ENCODE peak calls at places on chromosomes 6 and 20, in five cellular contexts. P, Z, B, O and C are unnamed samples.

GRCh38 chr6:111558690-111559192 is 46.9 kb downstream of the TRAF3IP2 start:
- DNase-seq in B (no peak), P (no peak), O (no peak), Z (no peak), C (no peak)

GRCh38 chr6:133286765-133287164 is 45.6 kb downstream of the EYA4 start:
- DNase-seq in Z (peak; percentile 23), P (no peak), B (no peak), O (no peak), C (no peak)

GRCh38 chr20:3093861-3094361 is 9.4 kb upstream of the AVP start:
- DNase-seq in P (no peak), O (peak; percentile 59), B (no peak), Z (no peak), C (no peak)

GRCh38 chr20:40494238-40494637 is 194.8 kb downstream of the MAFB start:
- DNase-seq in Z (no peak), O (no peak), P (no peak), B (no peak), C (no peak)

GRCh38 chr6:24228681-24229255 is 102.8 kb downstream of the NRSN1 start:
- DNase-seq in Z (no peak), B (peak; percentile 8), O (no peak), P (no peak), C (no peak)

GRCh38 chr20:41175201-41175651 is 37.9 kb downstream of the PLCG1 start:
- DNase-seq in O (no peak), B (no peak), Z (no peak), P (no peak), C (no peak)

GRCh38 chr6:22906091-22906549 is 336.8 kb downstream of the HDGFL1 start:
- DNase-seq in Z (no peak), O (no peak), B (peak; percentile 42), P (no peak), C (no peak)

GRCh38 chr20:61178431-61179080 is 73.5 kb upstream of the CDH4 start:
- DNase-seq in B (no peak), P (no peak), O (no peak), Z (no peak), C (peak; percentile 20)

GRCh38 chr6:169792306-169793015 is 41.0 kb downstream of the ERMARD start:
- DNase-seq in P (no peak), Z (no peak), B (no peak), O (no peak), C (no peak)

GRCh38 chr6:34855463-34855862 is 32.4 kb downstream of the TAF11 start:
- DNase-seq in P (no peak), O (no peak), B (no peak), Z (no peak), C (no peak)

GRCh38 chr20:37251836-37252477 is 9.7 kb downstream of the GHRH start:
- DNase-seq in P (no peak), Z (peak; percentile 43), O (no peak), B (no peak), C (no peak)

GRCh38 chr6:21666200-21666671 is 72.7 kb downstream of the SOX4 start:
- DNase-seq in P (no peak), B (no peak), Z (peak; percentile 44), O (no peak), C (peak; percentile 47)

GRCh38 chr20:57896563-57896962 is 186.7 kb upstream of the PMEPA1 start:
- DNase-seq in Z (no peak), B (no peak), P (no peak), O (no peak), C (no peak)

GRCh38 chr6:48757661-48758060 is 646.7 kb upstream of the PTCHD4 start:
- DNase-seq in B (peak; percentile 79), P (peak; percentile 54), O (no peak), Z (no peak), C (no peak)

GRCh38 chr6:70221025-70221714 is 81.7 kb downstream of the COL9A1 start:
- DNase-seq in B (no peak), P (no peak), Z (peak; percentile 12), O (no peak), C (peak; percentile 22)

GRCh38 chr6:113833537-113833936 is 23.6 kb upstream of the MARCKS start:
- DNase-seq in O (no peak), Z (no peak), P (no peak), B (peak; percentile 64), C (no peak)

GRCh38 chr6:36326351-36326995 is 10.2 kb downstream of the BNIP5 start:
- DNase-seq in B (no peak), Z (no peak), P (no peak), O (no peak), C (peak; percentile 44)

GRCh38 chr20:62350098-62350628 is 16.9 kb downstream of the LAMA5 start:
- DNase-seq in Z (no peak), P (peak; percentile 97), O (no peak), B (peak; percentile 94), C (no peak)

GRCh38 chr6:111661541-111662041 is 55.9 kb upstream of the TRAF3IP2 start:
- DNase-seq in O (no peak), B (no peak), Z (no peak), P (no peak), C (peak; percentile 46)

GRCh38 chr6:36374956-36375355 is 12.5 kb downstream of the ETV7 start:
- DNase-seq in Z (no peak), P (no peak), O (no peak), B (no peak), C (no peak)

GRCh38 chr6:31736768-31737314 is 511 bp upstream of the CLIC1 start:
- DNase-seq in O (no peak), Z (no peak), P (no peak), B (no peak), C (no peak)

GRCh38 chr6:31739639-31740396 is at the start of gene MSH5:
- DNase-seq in Z (peak; percentile 90), P (peak; percentile 98), B (peak; percentile 99), O (peak; percentile 92), C (peak; percentile 95)

GRCh38 chr6:31736026-31736767 is at the start of gene CLIC1:
- DNase-seq in B (peak; percentile 83), O (peak; percentile 76), Z (peak; percentile 73), P (peak; percentile 79), C (peak; percentile 71)

GRCh38 chr6:31737315-31738047 is 1.2 kb upstream of the CLIC1 start:
- DNase-seq in Z (peak; percentile 55), O (no peak), B (no peak), P (no peak), C (peak; percentile 54)

GRCh38 chr6:31738048-31738979 is 1.5 kb upstream of the MSH5 start:
- DNase-seq in P (peak; percentile 78), O (peak; percentile 62), Z (no peak), B (peak; percentile 79), C (no peak)
- TF ChIP-seq CTCF in P (peak; percentile 22), O (no peak), Z (no peak), B (peak; percentile 40), C (no peak)

GRCh38 chr6:1477432-1478090 is 88.2 kb downstream of the FOXF2 start:
- DNase-seq in B (peak; percentile 30), Z (no peak), O (no peak), P (peak; percentile 37), C (no peak)
- TF ChIP-seq CTCF in B (peak; percentile 4), Z (no peak), O (no peak), P (no peak), C (no peak)

GRCh38 chr6:160996316-160996715 is 4.7 kb downstream of the MAP3K4 start:
- DNase-seq in B (peak; percentile 73), Z (no peak), O (no peak), P (peak; percentile 45), C (no peak)

GRCh38 chr6:160991411-160992322 is at the start of gene MAP3K4:
- DNase-seq in P (peak; percentile 59), O (peak; percentile 81), Z (peak; percentile 89), B (peak; percentile 81), C (peak; percentile 88)

GRCh38 chr6:160990847-160991410 is 640 bp upstream of the MAP3K4 start:
- DNase-seq in O (no peak), B (no peak), Z (no peak), P (no peak), C (no peak)

GRCh38 chr6:160995271-160995670 is 3.7 kb downstream of the MAP3K4 start:
- DNase-seq in O (no peak), P (no peak), B (peak; percentile 21), Z (no peak), C (no peak)

DNA sequence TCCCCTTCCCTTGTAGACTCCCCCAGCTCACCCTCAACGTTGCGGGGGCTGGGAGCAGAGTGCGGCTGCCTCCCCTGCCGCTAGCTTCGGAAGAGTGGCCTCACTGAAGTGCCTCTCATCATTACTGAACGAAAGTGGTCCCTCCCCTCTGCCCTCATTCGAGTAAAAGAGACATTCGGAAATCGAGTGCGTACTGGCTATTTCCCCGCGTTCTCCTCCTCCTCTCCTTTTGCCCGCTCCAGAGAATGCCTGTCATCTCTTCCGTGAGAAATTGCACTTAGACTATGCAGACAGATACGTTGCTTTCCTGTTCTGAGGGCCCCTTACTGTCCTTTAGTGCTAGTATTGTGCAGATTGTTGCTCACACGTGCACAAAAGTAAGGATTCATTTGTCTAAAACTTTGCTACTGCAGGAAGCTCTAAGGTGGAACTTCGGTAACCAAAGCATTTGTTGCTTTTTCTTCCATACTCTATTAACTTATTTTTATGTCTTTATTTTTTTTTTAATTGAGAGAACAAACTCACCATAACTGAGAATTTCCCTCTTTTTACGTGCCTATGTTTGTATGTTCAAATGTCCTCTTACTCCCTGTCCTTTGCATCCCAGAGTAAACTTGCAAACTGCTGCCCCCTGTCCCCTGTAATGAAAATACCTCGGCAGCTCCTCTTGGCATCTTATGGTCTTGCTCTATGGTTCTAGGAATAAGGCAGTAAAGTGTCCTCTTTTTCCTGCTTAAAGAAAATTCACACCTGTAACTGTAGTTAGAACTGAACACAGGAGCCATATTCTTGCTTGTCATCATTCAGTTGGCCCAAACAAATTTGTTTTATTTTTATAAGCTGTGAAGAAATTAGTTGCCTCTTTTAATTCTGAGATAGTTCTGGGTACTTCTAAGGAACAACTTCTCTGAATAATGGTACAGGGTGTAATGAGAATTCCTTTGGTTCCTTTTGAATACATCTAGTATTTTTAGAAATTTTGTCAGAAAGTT is 1.1 kb downstream of the MAP3K4 start:
- DNase-seq in B (peak; percentile 65), Z (peak; percentile 49), P (no peak), O (peak; percentile 28), C (peak; percentile 31)
- TF ChIP-seq CTCF in B (peak; percentile 80), Z (no peak), P (peak; percentile 61), O (peak; percentile 49), C (peak; percentile 57)

GRCh38 chr6:46377209-46377608 is 114.0 kb downstream of the RCAN2 start:
- DNase-seq in O (no peak), B (no peak), Z (no peak), P (no peak), C (no peak)

GRCh38 chr6:46380152-46380807 is 111.0 kb downstream of the RCAN2 start:
- DNase-seq in B (no peak), O (no peak), Z (no peak), P (no peak), C (no peak)

GRCh38 chr6:46378161-46378881 is 112.9 kb downstream of the RCAN2 start:
- DNase-seq in Z (no peak), B (no peak), P (no peak), O (no peak), C (no peak)

GRCh38 chr6:46381057-46381456 is 110.2 kb downstream of the RCAN2 start:
- DNase-seq in P (no peak), Z (no peak), B (no peak), O (no peak), C (no peak)

DNA sequence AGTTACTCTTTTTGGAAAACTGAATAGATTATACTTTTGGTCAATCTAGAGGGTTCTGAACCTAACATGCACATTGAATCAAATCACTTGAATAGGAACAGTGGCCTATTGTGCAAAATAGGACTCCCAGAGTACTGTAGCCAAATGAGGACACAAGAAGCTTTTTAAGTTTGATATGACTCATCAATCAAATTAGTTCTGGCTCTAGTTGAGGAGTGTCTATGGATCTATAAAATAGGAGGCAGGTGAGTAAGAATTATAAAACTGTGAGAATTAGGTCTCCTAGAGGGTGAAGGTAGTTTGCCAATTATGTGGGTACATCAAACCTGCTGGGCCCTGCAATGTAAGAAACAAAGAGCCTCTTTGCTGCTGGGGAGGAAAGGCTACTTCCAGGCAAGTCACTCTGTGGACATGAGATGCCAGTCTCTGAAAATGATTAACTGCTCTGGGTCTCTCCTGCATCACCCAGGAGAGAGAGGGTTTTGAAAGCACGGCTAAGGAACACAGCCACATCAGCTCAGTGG is 112.3 kb downstream of the RCAN2 start:
- DNase-seq in O (no peak), Z (no peak), P (no peak), B (peak; percentile 1), C (no peak)
- TF ChIP-seq CTCF in O (no peak), Z (no peak), P (no peak), B (no peak), C (no peak)